ENCODE peak calls at places on chromosomes 11 and 22, in eight cellular contexts. E is upper lobe of right lung; W is WERI-Rb-1; P is tibial nerve; Z is Caco-2; O is right lobe of liver; F is endothelial cell; Y is CD4-positive, alpha-beta T cell. G is an unnamed sample.

GRCh38 chr11:120781486-120782120 is 242.3 kb upstream of the TBCEL start:
- DNase-seq in W (no peak), P (no peak), O (no peak), Z (no peak), Y (no peak), F (no peak), E (no peak), G (no peak)

GRCh38 chr11:68370211-68371111 is 58.1 kb downstream of the LRP5 start:
- DNase-seq in F (no peak), Z (no peak), W (no peak), O (no peak), P (no peak), E (no peak), Y (no peak), G (no peak)

GRCh38 chr11:118961591-118961990 is 5.5 kb downstream of the UPK2 start:
- DNase-seq in O (no peak), F (no peak), Z (no peak), Y (no peak), P (no peak), E (no peak), W (no peak), G (no peak)

GRCh38 chr11:121654506-121655480 is 202.0 kb upstream of the SORL1-AS1 start:
- DNase-seq in P (no peak), Z (no peak), E (no peak), F (no peak), Y (no peak), W (no peak), O (no peak), G (no peak)

GRCh38 chr11:20873054-20873453 is 203.7 kb downstream of the NELL1 start:
- DNase-seq in E (no peak), W (peak), Y (no peak), F (peak), O (no peak), Z (peak), P (no peak), G (no peak)

GRCh38 chr11:67998150-67999045 is 5.5 kb downstream of the UNC93B1 start:
- DNase-seq in Z (no peak), E (peak), Y (no peak), F (no peak), O (no peak), W (no peak), P (no peak), G (no peak)

GRCh38 chr22:25057013-25057881 is 104.7 kb downstream of the KIAA1671 start:
- DNase-seq in Y (peak), Z (peak), W (peak), E (peak), P (peak), F (peak), O (peak), G (peak)

GRCh38 chr11:27097538-27097937 is 56.9 kb downstream of the BBOX1 start:
- DNase-seq in E (no peak), P (no peak), W (no peak), Y (no peak), O (no peak), Z (no peak), F (no peak), G (no peak)

GRCh38 chr11:35303596-35304392 is 115.6 kb downstream of the SLC1A2 start:
- DNase-seq in W (no peak), E (peak), O (peak), Z (no peak), Y (no peak), P (peak), F (no peak), G (no peak)

GRCh38 chr11:109350091-109350490 is 71.9 kb upstream of the C11orf87 start:
- DNase-seq in P (no peak), F (no peak), O (no peak), Z (no peak), E (no peak), Y (no peak), W (no peak), G (no peak)

GRCh38 chr22:24304067-24304675 is 33.5 kb downstream of the SPECC1L start:
- DNase-seq in Y (no peak), F (no peak), P (no peak), E (no peak), W (no peak), O (no peak), Z (no peak), G (no peak)

GRCh38 chr22:45502215-45503070 is at the start of gene FBLN1:
- DNase-seq in F (peak), W (peak), E (no peak), P (no peak), Y (no peak), O (peak), Z (peak), G (peak)

GRCh38 chr22:42994917-42995562 is 19.9 kb downstream of the PACSIN2 start:
- DNase-seq in P (no peak), W (no peak), Y (no peak), Z (peak), O (peak), E (no peak), F (no peak), G (no peak)

GRCh38 chr22:30806391-30806861 is 111.8 kb downstream of the OSBP2 start:
- DNase-seq in Y (no peak), E (no peak), F (no peak), Z (no peak), W (no peak), O (no peak), P (no peak), G (no peak)

GRCh38 chr11:119641991-119642745 is 86.8 kb downstream of the NECTIN1 start:
- DNase-seq in E (no peak), P (no peak), F (no peak), Y (no peak), Z (peak), O (no peak), W (no peak), G (no peak)

GRCh38 chr11:124605719-124606118 is 5.5 kb upstream of the PANX3 start:
- DNase-seq in F (no peak), Z (no peak), E (no peak), O (no peak), W (no peak), P (no peak), Y (no peak), G (no peak)

GRCh38 chr11:3138178-3139085 is 26.7 kb downstream of the OSBPL5 start:
- DNase-seq in W (peak), Y (no peak), O (peak), E (peak), Z (no peak), F (no peak), P (no peak), G (no peak)

GRCh38 chr22:49799431-49800075 is 28.1 kb downstream of the BRD1 start:
- DNase-seq in Y (no peak), E (no peak), Z (no peak), O (peak), W (no peak), F (no peak), P (no peak), G (no peak)

GRCh38 chr22:37233751-37234631 is 10.1 kb downstream of the RAC2 start:
- DNase-seq in E (no peak), Z (no peak), F (no peak), Y (no peak), P (no peak), W (no peak), O (no peak), G (no peak)

GRCh38 chr11:76238551-76238950 is 32.2 kb upstream of the WNT11 start:
- DNase-seq in Y (no peak), Z (no peak), E (no peak), F (no peak), W (no peak), P (no peak), O (no peak), G (no peak)

GRCh38 chr11:76237914-76238313 is 31.6 kb upstream of the WNT11 start:
- DNase-seq in O (no peak), Y (no peak), W (peak), F (no peak), E (no peak), P (no peak), Z (peak), G (no peak)

GRCh38 chr11:76240143-76240505 is 33.8 kb upstream of the WNT11 start:
- DNase-seq in O (no peak), Y (no peak), E (no peak), W (no peak), Z (no peak), F (no peak), P (no peak), G (no peak)

GRCh38 chr11:76240666-76241065 is 34.4 kb upstream of the WNT11 start:
- DNase-seq in P (no peak), W (no peak), F (no peak), Y (no peak), O (no peak), Z (no peak), E (no peak), G (no peak)

GRCh38 chr11:76239483-76240142 is 33.3 kb upstream of the WNT11 start:
- DNase-seq in F (no peak), O (no peak), P (no peak), W (no peak), Z (no peak), Y (no peak), E (no peak), G (no peak)
- TF ChIP-seq CTCF in F (no peak), O (no peak), P (no peak), W (no peak), Z (no peak), Y (no peak), E (no peak), G (no peak)

GRCh38 chr11:61187505-61188130 is 15.7 kb upstream of the PGA3 start:
- DNase-seq in W (peak), F (peak), Z (peak), P (peak), Y (peak), O (no peak), E (no peak), G (peak)

GRCh38 chr11:61186504-61186903 is 16.8 kb upstream of the PGA3 start:
- DNase-seq in W (no peak), P (no peak), E (no peak), Z (no peak), F (no peak), Y (no peak), O (no peak), G (no peak)

GRCh38 chr11:61181489-61181888 is 20.3 kb upstream of the VPS37C start:
- DNase-seq in F (no peak), Z (no peak), O (no peak), P (no peak), Y (no peak), W (no peak), E (peak), G (no peak)

DNA sequence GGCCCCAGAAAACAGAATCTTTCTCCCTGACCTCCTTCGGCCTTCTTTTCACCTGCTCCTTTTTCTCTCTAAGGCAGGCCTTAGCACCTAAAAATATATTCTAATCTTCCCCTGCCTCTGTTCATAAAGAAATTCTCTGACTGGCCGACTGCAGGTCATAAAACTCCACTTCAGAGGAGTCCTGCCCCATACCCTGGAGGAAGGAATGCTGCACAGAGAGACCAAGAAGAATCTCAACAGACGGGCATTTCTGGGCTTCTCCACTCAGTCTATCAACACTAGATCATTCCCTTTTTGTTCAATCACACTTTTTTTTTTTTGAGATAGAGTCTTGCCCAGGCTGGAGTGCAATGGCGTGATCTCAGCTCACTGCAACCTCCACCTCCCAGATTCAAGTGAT is 19.7 kb upstream of the PGA3 start:
- DNase-seq in O (no peak), W (no peak), Y (no peak), F (no peak), P (no peak), E (no peak), Z (no peak), G (no peak)
- TF ChIP-seq CTCF in O (no peak), W (no peak), Y (no peak), F (no peak), P (no peak), E (no peak), Z (peak), G (no peak)

DNA sequence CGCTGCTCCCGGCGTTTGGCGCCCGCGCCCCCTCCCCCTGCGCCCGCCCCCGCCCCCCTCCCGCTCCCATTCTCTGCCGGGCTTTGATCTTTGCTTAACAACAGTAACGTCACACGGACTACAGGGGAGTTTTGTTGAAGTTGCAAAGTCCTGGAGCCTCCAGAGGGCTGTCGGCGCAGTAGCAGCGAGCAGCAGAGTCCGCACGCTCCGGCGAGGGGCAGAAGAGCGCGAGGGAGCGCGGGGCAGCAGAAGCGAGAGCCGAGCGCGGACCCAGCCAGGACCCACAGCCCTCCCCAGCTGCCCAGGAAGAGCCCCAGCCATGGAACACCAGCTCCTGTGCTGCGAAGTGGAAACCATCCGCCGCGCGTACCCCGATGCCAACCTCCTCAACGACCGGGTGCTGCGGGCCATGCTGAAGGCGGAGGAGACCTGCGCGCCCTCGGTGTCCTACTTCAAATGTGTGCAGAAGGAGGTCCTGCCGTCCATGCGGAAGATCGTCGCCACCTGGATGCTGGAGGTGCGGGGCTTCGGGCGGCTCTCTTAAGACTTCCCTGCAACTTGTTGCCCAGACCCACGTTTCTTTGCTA is at the start of gene CCND1:
- DNase-seq in P (no peak), W (peak), Y (no peak), Z (peak), O (peak), E (peak), F (peak), G (peak)
- TF ChIP-seq CTCF in P (no peak), W (peak), Y (no peak), Z (no peak), O (no peak), E (peak), F (no peak), G (no peak)

GRCh38 chr11:57406337-57406904 is 16.0 kb upstream of the PRG2 start:
- DNase-seq in Z (no peak), O (no peak), Y (no peak), E (no peak), P (no peak), W (no peak), F (no peak), G (no peak)

GRCh38 chr11:57399928-57400578 is 9.6 kb upstream of the PRG2 start:
- DNase-seq in Z (no peak), O (no peak), E (no peak), Y (no peak), P (no peak), F (no peak), W (no peak), G (no peak)

GRCh38 chr11:57405271-57405890 is 14.9 kb upstream of the PRG2 start:
- DNase-seq in W (no peak), F (no peak), E (no peak), O (no peak), Z (no peak), Y (no peak), P (no peak), G (no peak)

GRCh38 chr11:57402188-57403066 is 12.0 kb upstream of the PRG2 start:
- DNase-seq in Z (no peak), P (no peak), F (no peak), Y (no peak), O (no peak), W (peak), E (no peak), G (no peak)

GRCh38 chr11:57403176-57404147 is 13.0 kb upstream of the PRG2 start:
- DNase-seq in F (no peak), Z (no peak), Y (no peak), P (no peak), E (no peak), W (no peak), O (no peak), G (no peak)
- TF ChIP-seq CTCF in F (no peak), Z (no peak), Y (no peak), P (no peak), E (no peak), W (no peak), O (no peak), G (no peak)